ENCODE peak calls at places on chromosomes 1 and 21, in six cellular contexts. One of them, this sample, is unnamed.

GRCh38 chr21:43740497-43741156 is 21.7 kb downstream of the PDXK start:
- DNase-seq in AG04449: no peak
- DNase-seq in fibroblast of mammary gland: peak
- DNase-seq in DND-41: no peak
- DNase-seq in upper lobe of right lung: peak
- DNase-seq in psoas muscle: no peak
- DNase-seq in this sample: no peak

GRCh38 chr1:152495066-152495675 is 15.4 kb upstream of the LCE5A start:
- DNase-seq in fibroblast of mammary gland: peak
- DNase-seq in DND-41: peak
- DNase-seq in psoas muscle: no peak
- DNase-seq in upper lobe of right lung: no peak
- DNase-seq in AG04449: no peak
- DNase-seq in this sample: peak

GRCh38 chr21:40053007-40053406 is 185.8 kb downstream of the PCP4 start:
- DNase-seq in psoas muscle: peak
- DNase-seq in upper lobe of right lung: peak
- DNase-seq in AG04449: no peak
- DNase-seq in fibroblast of mammary gland: no peak
- DNase-seq in DND-41: no peak
- DNase-seq in this sample: no peak

GRCh38 chr1:44359234-44359937 is 4.3 kb upstream of the ERI3 start:
- DNase-seq in fibroblast of mammary gland: no peak
- DNase-seq in psoas muscle: no peak
- DNase-seq in upper lobe of right lung: no peak
- DNase-seq in DND-41: no peak
- DNase-seq in AG04449: no peak
- DNase-seq in this sample: no peak

GRCh38 chr1:78176448-78176847 is 130.7 kb downstream of the GIPC2 start:
- DNase-seq in DND-41: no peak
- DNase-seq in AG04449: peak
- DNase-seq in psoas muscle: no peak
- DNase-seq in fibroblast of mammary gland: peak
- DNase-seq in upper lobe of right lung: no peak
- DNase-seq in this sample: no peak

GRCh38 chr1:28751315-28752056 is 14.7 kb downstream of the YTHDF2 start:
- DNase-seq in fibroblast of mammary gland: peak
- DNase-seq in AG04449: no peak
- DNase-seq in psoas muscle: no peak
- DNase-seq in upper lobe of right lung: no peak
- DNase-seq in DND-41: no peak
- DNase-seq in this sample: no peak

GRCh38 chr1:230359992-230360391 is 66.1 kb downstream of the PGBD5 start:
- DNase-seq in DND-41: no peak
- DNase-seq in fibroblast of mammary gland: peak
- DNase-seq in upper lobe of right lung: no peak
- DNase-seq in AG04449: peak
- DNase-seq in psoas muscle: no peak
- DNase-seq in this sample: no peak

GRCh38 chr1:48061162-48062136 is 64.3 kb upstream of the TRABD2B start:
- DNase-seq in upper lobe of right lung: no peak
- DNase-seq in fibroblast of mammary gland: peak
- DNase-seq in AG04449: no peak
- DNase-seq in psoas muscle: peak
- DNase-seq in DND-41: peak
- DNase-seq in this sample: peak

GRCh38 chr1:97919568-97920261 is 1.1 kb downstream of the DPYD start:
- DNase-seq in psoas muscle: no peak
- DNase-seq in AG04449: no peak
- DNase-seq in upper lobe of right lung: no peak
- DNase-seq in fibroblast of mammary gland: peak
- DNase-seq in DND-41: no peak
- DNase-seq in this sample: no peak

GRCh38 chr21:29377266-29377665 is 78.5 kb downstream of the BACH1 start:
- DNase-seq in DND-41: no peak
- DNase-seq in AG04449: no peak
- DNase-seq in fibroblast of mammary gland: no peak
- DNase-seq in upper lobe of right lung: no peak
- DNase-seq in psoas muscle: no peak
- DNase-seq in this sample: no peak

GRCh38 chr1:7594714-7595295 is 176.3 kb upstream of the VAMP3 start:
- DNase-seq in DND-41: no peak
- DNase-seq in upper lobe of right lung: peak
- DNase-seq in AG04449: no peak
- DNase-seq in fibroblast of mammary gland: no peak
- DNase-seq in psoas muscle: no peak
- DNase-seq in this sample: no peak

GRCh38 chr1:30964706-30965105 is 56.1 kb upstream of the SDC3 start:
- DNase-seq in AG04449: no peak
- DNase-seq in DND-41: no peak
- DNase-seq in psoas muscle: no peak
- DNase-seq in upper lobe of right lung: no peak
- DNase-seq in fibroblast of mammary gland: no peak
- DNase-seq in this sample: no peak

GRCh38 chr1:97304366-97304765 is 582.8 kb downstream of the PTBP2 start:
- DNase-seq in upper lobe of right lung: no peak
- DNase-seq in psoas muscle: no peak
- DNase-seq in DND-41: no peak
- DNase-seq in AG04449: no peak
- DNase-seq in fibroblast of mammary gland: no peak
- DNase-seq in this sample: no peak

GRCh38 chr1:239545466-239545865 is 159.1 kb downstream of the CHRM3 start:
- DNase-seq in psoas muscle: no peak
- DNase-seq in AG04449: no peak
- DNase-seq in fibroblast of mammary gland: no peak
- DNase-seq in upper lobe of right lung: no peak
- DNase-seq in DND-41: no peak
- DNase-seq in this sample: no peak

GRCh38 chr1:10824821-10825540 is 28.5 kb upstream of the CASZ1 start:
- DNase-seq in DND-41: no peak
- DNase-seq in fibroblast of mammary gland: peak
- DNase-seq in upper lobe of right lung: no peak
- DNase-seq in AG04449: no peak
- DNase-seq in psoas muscle: no peak
- DNase-seq in this sample: no peak

GRCh38 chr1:10829067-10829818 is 32.8 kb upstream of the CASZ1 start:
- DNase-seq in fibroblast of mammary gland: no peak
- DNase-seq in psoas muscle: no peak
- DNase-seq in AG04449: no peak
- DNase-seq in DND-41: no peak
- DNase-seq in upper lobe of right lung: no peak
- DNase-seq in this sample: no peak

GRCh38 chr1:10825592-10825991 is 29.1 kb upstream of the CASZ1 start:
- DNase-seq in fibroblast of mammary gland: no peak
- DNase-seq in DND-41: no peak
- DNase-seq in psoas muscle: no peak
- DNase-seq in upper lobe of right lung: no peak
- DNase-seq in AG04449: no peak
- DNase-seq in this sample: no peak

GRCh38 chr1:10829965-10830515 is 33.6 kb upstream of the CASZ1 start:
- DNase-seq in upper lobe of right lung: no peak
- DNase-seq in DND-41: no peak
- DNase-seq in AG04449: no peak
- DNase-seq in fibroblast of mammary gland: no peak
- DNase-seq in psoas muscle: no peak
- DNase-seq in this sample: no peak

DNA sequence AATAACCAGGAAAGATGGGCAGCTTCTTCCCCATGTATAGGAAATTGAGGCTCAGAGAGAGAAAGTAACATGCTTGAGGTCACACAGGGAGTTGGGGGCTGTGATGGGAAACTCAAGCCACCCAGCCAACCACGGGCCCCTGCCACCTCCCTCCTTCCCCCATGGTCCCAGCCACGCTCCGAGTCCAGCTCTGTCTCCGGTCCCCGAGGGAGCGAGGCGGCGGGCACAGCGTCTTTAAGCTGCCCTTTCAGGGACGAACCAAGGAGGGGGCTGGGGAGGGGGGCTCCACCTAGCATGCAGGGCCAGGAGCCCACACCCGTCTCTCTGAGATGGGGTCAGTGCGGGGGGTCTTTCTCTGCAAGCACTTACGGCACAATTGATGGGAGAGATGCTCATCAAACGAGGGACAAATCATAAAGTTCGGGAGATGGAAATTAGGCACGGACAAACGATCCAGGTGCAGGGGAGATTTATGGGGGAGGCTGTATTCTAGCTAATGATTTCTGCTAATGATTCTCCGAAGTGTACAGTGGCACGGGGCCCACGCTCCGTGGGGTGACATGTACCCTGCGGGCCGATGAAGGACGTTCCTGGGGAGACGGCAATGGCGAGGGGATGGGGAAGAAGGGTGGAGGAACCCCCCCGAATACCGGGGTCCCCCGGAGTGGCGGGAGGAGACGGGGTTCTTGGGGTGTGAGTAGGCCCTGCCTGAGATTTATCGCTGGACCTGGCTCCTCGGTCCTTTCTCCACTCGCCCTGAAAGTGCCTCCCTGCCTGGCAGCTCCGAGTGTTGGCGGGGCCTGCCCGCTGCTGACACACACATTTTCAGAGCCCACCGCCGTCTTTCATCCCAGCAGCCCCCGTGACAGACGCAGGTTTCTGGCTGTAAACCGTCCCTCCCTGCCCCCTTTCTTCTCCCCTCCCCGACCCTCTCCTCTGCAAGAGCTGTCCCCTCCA is 31.2 kb upstream of the CASZ1 start:
- DNase-seq in psoas muscle: no peak
- DNase-seq in DND-41: no peak
- DNase-seq in AG04449: no peak
- DNase-seq in upper lobe of right lung: no peak
- DNase-seq in fibroblast of mammary gland: no peak
- DNase-seq in this sample: no peak
- TF ChIP-seq CTCF in psoas muscle: no peak
- TF ChIP-seq CTCF in DND-41: no peak
- TF ChIP-seq CTCF in AG04449: no peak
- TF ChIP-seq CTCF in upper lobe of right lung: no peak
- TF ChIP-seq CTCF in fibroblast of mammary gland: no peak
- TF ChIP-seq CTCF in this sample: no peak

GRCh38 chr1:27403065-27403726 is 10.8 kb downstream of the GPR3 start:
- DNase-seq in fibroblast of mammary gland: peak
- DNase-seq in psoas muscle: peak
- DNase-seq in AG04449: no peak
- DNase-seq in upper lobe of right lung: peak
- DNase-seq in DND-41: no peak
- DNase-seq in this sample: peak
- TF ChIP-seq CTCF in fibroblast of mammary gland: peak
- TF ChIP-seq CTCF in psoas muscle: peak
- TF ChIP-seq CTCF in AG04449: peak
- TF ChIP-seq CTCF in upper lobe of right lung: no peak
- TF ChIP-seq CTCF in DND-41: peak
- TF ChIP-seq CTCF in this sample: peak

GRCh38 chr21:34761758-34762330 is 93.0 kb downstream of the CLIC6 start:
- DNase-seq in DND-41: no peak
- DNase-seq in fibroblast of mammary gland: peak
- DNase-seq in upper lobe of right lung: no peak
- DNase-seq in psoas muscle: no peak
- DNase-seq in AG04449: no peak
- DNase-seq in this sample: no peak

GRCh38 chr21:34765619-34766018 is 96.8 kb downstream of the CLIC6 start:
- DNase-seq in psoas muscle: no peak
- DNase-seq in upper lobe of right lung: no peak
- DNase-seq in AG04449: no peak
- DNase-seq in fibroblast of mammary gland: no peak
- DNase-seq in DND-41: no peak
- DNase-seq in this sample: no peak

GRCh38 chr21:34766862-34767261 is 98.1 kb downstream of the CLIC6 start:
- DNase-seq in upper lobe of right lung: no peak
- DNase-seq in psoas muscle: no peak
- DNase-seq in DND-41: no peak
- DNase-seq in fibroblast of mammary gland: no peak
- DNase-seq in AG04449: no peak
- DNase-seq in this sample: no peak

GRCh38 chr21:34764715-34765284 is 96.0 kb downstream of the CLIC6 start:
- DNase-seq in upper lobe of right lung: no peak
- DNase-seq in DND-41: no peak
- DNase-seq in AG04449: no peak
- DNase-seq in psoas muscle: no peak
- DNase-seq in fibroblast of mammary gland: no peak
- DNase-seq in this sample: no peak

GRCh38 chr21:34762761-34763160 is 94.0 kb downstream of the CLIC6 start:
- DNase-seq in upper lobe of right lung: no peak
- DNase-seq in fibroblast of mammary gland: peak
- DNase-seq in psoas muscle: no peak
- DNase-seq in AG04449: peak
- DNase-seq in DND-41: no peak
- DNase-seq in this sample: no peak
- TF ChIP-seq CTCF in upper lobe of right lung: no peak
- TF ChIP-seq CTCF in fibroblast of mammary gland: no peak
- TF ChIP-seq CTCF in psoas muscle: no peak
- TF ChIP-seq CTCF in AG04449: peak
- TF ChIP-seq CTCF in DND-41: no peak
- TF ChIP-seq CTCF in this sample: no peak

GRCh38 chr1:59499956-59500569 is 203.2 kb downstream of the FGGY start:
- DNase-seq in upper lobe of right lung: no peak
- DNase-seq in fibroblast of mammary gland: no peak
- DNase-seq in AG04449: no peak
- DNase-seq in psoas muscle: no peak
- DNase-seq in DND-41: no peak
- DNase-seq in this sample: no peak
- TF ChIP-seq CTCF in upper lobe of right lung: no peak
- TF ChIP-seq CTCF in fibroblast of mammary gland: no peak
- TF ChIP-seq CTCF in AG04449: no peak
- TF ChIP-seq CTCF in psoas muscle: no peak
- TF ChIP-seq CTCF in DND-41: no peak
- TF ChIP-seq CTCF in this sample: no peak

DNA sequence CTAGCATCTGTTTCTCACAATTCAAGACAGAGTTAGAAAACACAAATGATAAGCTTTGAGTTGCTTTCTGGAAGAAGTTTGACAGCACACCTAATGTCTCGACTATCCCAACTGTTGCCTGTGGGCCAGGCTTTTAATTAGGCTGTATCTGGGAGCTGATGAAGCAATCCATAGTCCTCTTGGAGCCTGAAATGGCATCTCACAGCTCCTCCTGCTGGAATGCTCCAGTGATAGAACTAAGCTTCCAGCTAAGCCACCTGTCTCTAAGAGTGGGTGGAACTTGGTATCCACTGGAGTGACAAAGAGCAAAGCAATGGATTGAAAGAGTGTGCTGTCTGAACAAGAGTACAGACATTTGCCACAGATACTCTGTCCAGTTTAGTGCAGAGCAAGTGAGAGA is 605.3 kb upstream of the NR5A2 start:
- DNase-seq in psoas muscle: no peak
- DNase-seq in fibroblast of mammary gland: peak
- DNase-seq in AG04449: no peak
- DNase-seq in DND-41: peak
- DNase-seq in upper lobe of right lung: no peak
- DNase-seq in this sample: no peak
- TF ChIP-seq CTCF in psoas muscle: no peak
- TF ChIP-seq CTCF in fibroblast of mammary gland: peak
- TF ChIP-seq CTCF in AG04449: peak
- TF ChIP-seq CTCF in DND-41: peak
- TF ChIP-seq CTCF in upper lobe of right lung: peak
- TF ChIP-seq CTCF in this sample: no peak

GRCh38 chr1:172401907-172402306 is 18.6 kb upstream of the C1orf105 start:
- DNase-seq in AG04449: no peak
- DNase-seq in psoas muscle: no peak
- DNase-seq in fibroblast of mammary gland: no peak
- DNase-seq in DND-41: no peak
- DNase-seq in upper lobe of right lung: no peak
- DNase-seq in this sample: no peak
- TF ChIP-seq CTCF in AG04449: no peak
- TF ChIP-seq CTCF in psoas muscle: no peak
- TF ChIP-seq CTCF in fibroblast of mammary gland: peak
- TF ChIP-seq CTCF in DND-41: peak
- TF ChIP-seq CTCF in upper lobe of right lung: peak
- TF ChIP-seq CTCF in this sample: no peak